ENCODE peak calls at places on chromosomes 7 and 10, in five cellular contexts. F is kidney, M is heart left ventricle, U is iris pigment epithelial cell, A is NCI-H510A. E is an unnamed sample.
A peak's percentile ranks its signal among the peaks of the same experiment; 100 is the strongest.

GRCh38 chr7:48292949-48293348 is 121.7 kb downstream of the ABCA13 start:
- DNase-seq in F (no peak), M (no peak), U (no peak), A (no peak), E (no peak)

GRCh38 chr7:156650042-156650441 is 9.5 kb downstream of the RNF32 start:
- DNase-seq in F (no peak), M (no peak), U (peak; percentile 26), A (no peak), E (peak; percentile 30)

GRCh38 chr7:132250480-132251326 is 325.6 kb downstream of the PLXNA4 start:
- DNase-seq in F (no peak), M (no peak), U (no peak), A (no peak), E (no peak)

GRCh38 chr7:100189061-100189460 is 11.3 kb downstream of the STAG3 start:
- DNase-seq in F (no peak), M (no peak), U (no peak), A (no peak), E (no peak)

GRCh38 chr7:23373151-23374004 is 74.2 kb downstream of the MALSU1 start:
- DNase-seq in F (no peak), M (no peak), U (no peak), A (peak; percentile 35), E (no peak)

GRCh38 chr7:158094671-158095256 is 492.9 kb downstream of the PTPRN2 start:
- DNase-seq in F (peak; percentile 26), M (no peak), U (no peak), A (no peak), E (no peak)

GRCh38 chr10:43323245-43323644 is 48.2 kb upstream of the FXYD4 start:
- DNase-seq in F (no peak), M (no peak), U (no peak), A (no peak), E (no peak)

GRCh38 chr7:141563956-141564623 is 12.9 kb downstream of the AGK start:
- DNase-seq in F (no peak), M (no peak), U (no peak), A (no peak), E (no peak)

GRCh38 chr10:92886334-92886961 is 38.1 kb downstream of the EXOC6 start:
- DNase-seq in F (no peak), M (no peak), U (peak; percentile 56), A (no peak), E (no peak)

GRCh38 chr10:49564461-49565009 is 25.6 kb upstream of the ERCC6 start:
- DNase-seq in F (no peak), M (no peak), U (peak; percentile 53), A (no peak), E (no peak)

GRCh38 chr10:44831581-44831980 is 79.6 kb upstream of the TMEM72 start:
- DNase-seq in F (no peak), M (no peak), U (no peak), A (no peak), E (no peak)

GRCh38 chr10:53843691-53844362 is 957.2 kb downstream of the PCDH15 start:
- DNase-seq in F (no peak), M (no peak), U (peak; percentile 1), A (peak; percentile 8), E (peak; percentile 22)

GRCh38 chr7:5607958-5608656 is 173.4 kb downstream of the RNF216 start:
- DNase-seq in F (peak; percentile 74), M (no peak), U (no peak), A (no peak), E (no peak)

GRCh38 chr10:12981570-12981969 is 19.9 kb downstream of the CCDC3 start:
- DNase-seq in F (no peak), M (no peak), U (peak; percentile 60), A (no peak), E (no peak)

GRCh38 chr10:43819464-43820225 is 171.0 kb upstream of the ZNF32 start:
- DNase-seq in F (no peak), M (no peak), U (no peak), A (no peak), E (no peak)

GRCh38 chr7:77989981-77990566 is 191.5 kb downstream of the PHTF2 start:
- DNase-seq in F (no peak), M (no peak), U (peak; percentile 7), A (no peak), E (peak; percentile 47)

GRCh38 chr7:33774762-33775523 is 130.4 kb upstream of the BMPER start:
- DNase-seq in F (no peak), M (peak; percentile 31), U (peak; percentile 89), A (no peak), E (no peak)

GRCh38 chr10:71255817-71256660 is 43.7 kb downstream of the UNC5B start:
- DNase-seq in F (no peak), M (peak; percentile 67), U (peak; percentile 76), A (peak; percentile 79), E (peak; percentile 51)

GRCh38 chr7:127847641-127848040 is 183.6 kb downstream of the LRRC4 start:
- DNase-seq in F (no peak), M (no peak), U (no peak), A (no peak), E (no peak)

E was measured in Calu3.